ENCODE peak calls at places on chromosome 19, in five cellular contexts. F, T, X, J and W are unnamed samples.

GRCh38 chr19:814108-815078 is 7.4 kb downstream of the PLPPR3 start:
- DNase-seq in F (no peak), T (no peak), X (no peak), J (no peak), W (no peak)

GRCh38 chr19:17118957-17119356 is 43.4 kb downstream of the MYO9B start:
- DNase-seq in F (no peak), T (no peak), X (no peak), J (no peak), W (no peak)

GRCh38 chr19:1680976-1681375 is 28.6 kb upstream of the TCF3 start:
- DNase-seq in F (no peak), T (no peak), X (no peak), J (no peak), W (no peak)

GRCh38 chr19:6767357-6768235 is at the start of gene SH2D3A:
- DNase-seq in F (peak), T (peak), X (peak), J (peak), W (peak)

GRCh38 chr19:10149427-10149826 is 29.7 kb upstream of the EIF3G start:
- DNase-seq in F (no peak), T (no peak), X (no peak), J (no peak), W (no peak)

GRCh38 chr19:510606-511100 is 3.4 kb downstream of the TPGS1 start:
- DNase-seq in F (peak), T (peak), X (peak), J (peak), W (peak)

GRCh38 chr19:18093439-18094161 is 4.0 kb upstream of the MAST3 start:
- DNase-seq in F (peak), T (no peak), X (peak), J (no peak), W (no peak)

GRCh38 chr19:16969127-16969526 is 57.5 kb downstream of the CPAMD8 start:
- DNase-seq in F (peak), T (no peak), X (peak), J (no peak), W (peak)

GRCh38 chr19:18419699-18420460 is 682 bp downstream of the SSBP4 start:
- DNase-seq in F (peak), T (peak), X (peak), J (peak), W (no peak)

GRCh38 chr19:5103812-5104410 is 135.0 kb downstream of the KDM4B start:
- DNase-seq in F (no peak), T (no peak), X (no peak), J (no peak), W (no peak)

GRCh38 chr19:18596752-18597157 is 8.2 kb downstream of the REX1BD start:
- DNase-seq in F (peak), T (no peak), X (peak), J (peak), W (no peak)

GRCh38 chr19:38401148-38401547 is 1.7 kb upstream of the FAM98C start:
- DNase-seq in F (no peak), T (no peak), X (peak), J (no peak), W (no peak)

GRCh38 chr19:660793-661426 is 2.1 kb downstream of the RNF126 start:
- DNase-seq in F (no peak), T (no peak), X (no peak), J (no peak), W (no peak)

GRCh38 chr19:29881386-29881785 is 60.7 kb upstream of the URI1 start:
- DNase-seq in F (no peak), T (no peak), X (no peak), J (no peak), W (no peak)

GRCh38 chr19:39413903-39414608 is 1.6 kb downstream of the PLEKHG2 start:
- DNase-seq in F (peak), T (no peak), X (no peak), J (peak), W (no peak)

GRCh38 chr19:2716722-2717637 is 4.2 kb downstream of the DIRAS1 start:
- DNase-seq in F (no peak), T (no peak), X (no peak), J (no peak), W (no peak)

GRCh38 chr19:16051254-16052025 is 24.9 kb upstream of the TPM4 start:
- DNase-seq in F (peak), T (no peak), X (peak), J (peak), W (peak)

GRCh38 chr19:15290149-15290548 is 42.2 kb downstream of the BRD4 start:
- DNase-seq in F (no peak), T (no peak), X (no peak), J (no peak), W (no peak)